ENCODE peak calls at places on chromosomes 11 and 22, in eight cellular contexts. One of them, this sample, is unnamed.

GRCh38 chr11:61587951-61588695 is 7.2 kb upstream of the SYT7 start:
- DNase-seq in HCT116: peak
- DNase-seq in AG04450: no peak
- DNase-seq in heart right ventricle: peak
- DNase-seq in thoracic aorta: no peak
- DNase-seq in psoas muscle: peak
- DNase-seq in GM23338: peak
- DNase-seq in OCI-LY7: peak
- DNase-seq in this sample: peak

GRCh38 chr11:62245271-62245753 is 3.3 kb downstream of the SCGB1D2 start:
- DNase-seq in AG04450: no peak
- DNase-seq in GM23338: peak
- DNase-seq in heart right ventricle: no peak
- DNase-seq in thoracic aorta: no peak
- DNase-seq in psoas muscle: no peak
- DNase-seq in OCI-LY7: peak
- DNase-seq in HCT116: no peak
- DNase-seq in this sample: no peak

GRCh38 chr11:120523196-120523595 is 11.6 kb downstream of the GRIK4 start:
- DNase-seq in thoracic aorta: no peak
- DNase-seq in heart right ventricle: no peak
- DNase-seq in OCI-LY7: no peak
- DNase-seq in HCT116: no peak
- DNase-seq in psoas muscle: no peak
- DNase-seq in GM23338: peak
- DNase-seq in AG04450: no peak
- DNase-seq in this sample: no peak

GRCh38 chr11:116096596-116096995 is 592.4 kb upstream of the CADM1 start:
- DNase-seq in heart right ventricle: no peak
- DNase-seq in OCI-LY7: no peak
- DNase-seq in thoracic aorta: no peak
- DNase-seq in GM23338: no peak
- DNase-seq in AG04450: no peak
- DNase-seq in HCT116: no peak
- DNase-seq in psoas muscle: no peak
- DNase-seq in this sample: no peak

GRCh38 chr11:75182652-75183051 is 31.7 kb downstream of the SLCO2B1 start:
- DNase-seq in GM23338: no peak
- DNase-seq in psoas muscle: no peak
- DNase-seq in OCI-LY7: no peak
- DNase-seq in HCT116: no peak
- DNase-seq in heart right ventricle: no peak
- DNase-seq in thoracic aorta: no peak
- DNase-seq in AG04450: no peak
- DNase-seq in this sample: no peak

GRCh38 chr11:46385169-46386004 is 3.9 kb downstream of the MDK start:
- DNase-seq in heart right ventricle: no peak
- DNase-seq in HCT116: no peak
- DNase-seq in thoracic aorta: no peak
- DNase-seq in OCI-LY7: no peak
- DNase-seq in AG04450: no peak
- DNase-seq in GM23338: no peak
- DNase-seq in psoas muscle: no peak
- DNase-seq in this sample: no peak

GRCh38 chr22:37090920-37091688 is 18.4 kb downstream of the TMPRSS6 start:
- DNase-seq in thoracic aorta: no peak
- DNase-seq in OCI-LY7: no peak
- DNase-seq in HCT116: no peak
- DNase-seq in AG04450: no peak
- DNase-seq in heart right ventricle: no peak
- DNase-seq in GM23338: no peak
- DNase-seq in psoas muscle: no peak
- DNase-seq in this sample: no peak

GRCh38 chr11:22510741-22511140 is 114.9 kb downstream of the FANCF start:
- DNase-seq in OCI-LY7: no peak
- DNase-seq in thoracic aorta: no peak
- DNase-seq in heart right ventricle: no peak
- DNase-seq in AG04450: no peak
- DNase-seq in psoas muscle: no peak
- DNase-seq in GM23338: no peak
- DNase-seq in HCT116: no peak
- DNase-seq in this sample: no peak

GRCh38 chr22:38112361-38112760 is 1.9 kb upstream of the BAIAP2L2 start:
- DNase-seq in psoas muscle: no peak
- DNase-seq in HCT116: no peak
- DNase-seq in OCI-LY7: no peak
- DNase-seq in heart right ventricle: no peak
- DNase-seq in GM23338: no peak
- DNase-seq in thoracic aorta: no peak
- DNase-seq in AG04450: no peak
- DNase-seq in this sample: no peak

GRCh38 chr22:17285661-17286060 is 66.4 kb upstream of the ADA2 start:
- DNase-seq in OCI-LY7: no peak
- DNase-seq in AG04450: no peak
- DNase-seq in GM23338: no peak
- DNase-seq in psoas muscle: no peak
- DNase-seq in HCT116: no peak
- DNase-seq in thoracic aorta: no peak
- DNase-seq in heart right ventricle: no peak
- DNase-seq in this sample: no peak

GRCh38 chr22:41535244-41535643 is 9.0 kb downstream of the POLR3H start:
- DNase-seq in thoracic aorta: no peak
- DNase-seq in HCT116: no peak
- DNase-seq in psoas muscle: no peak
- DNase-seq in heart right ventricle: no peak
- DNase-seq in OCI-LY7: no peak
- DNase-seq in AG04450: no peak
- DNase-seq in GM23338: peak
- DNase-seq in this sample: no peak

GRCh38 chr22:44572414-44573207 is 74.6 kb upstream of the RTL6 start:
- DNase-seq in thoracic aorta: no peak
- DNase-seq in psoas muscle: peak
- DNase-seq in HCT116: no peak
- DNase-seq in OCI-LY7: no peak
- DNase-seq in heart right ventricle: no peak
- DNase-seq in GM23338: no peak
- DNase-seq in AG04450: no peak
- DNase-seq in this sample: peak

GRCh38 chr22:39348909-39349505 is 784 bp upstream of the SYNGR1 start:
- DNase-seq in OCI-LY7: no peak
- DNase-seq in thoracic aorta: no peak
- DNase-seq in psoas muscle: no peak
- DNase-seq in GM23338: no peak
- DNase-seq in AG04450: no peak
- DNase-seq in HCT116: no peak
- DNase-seq in heart right ventricle: peak
- DNase-seq in this sample: peak

GRCh38 chr22:42548597-42549328 is 5.0 kb upstream of the SERHL2 start:
- DNase-seq in OCI-LY7: no peak
- DNase-seq in heart right ventricle: no peak
- DNase-seq in GM23338: peak
- DNase-seq in AG04450: no peak
- DNase-seq in HCT116: no peak
- DNase-seq in psoas muscle: no peak
- DNase-seq in thoracic aorta: no peak
- DNase-seq in this sample: no peak

GRCh38 chr11:18633256-18634139 is 644 bp downstream of the SPTY2D1 start:
- DNase-seq in OCI-LY7: peak
- DNase-seq in thoracic aorta: no peak
- DNase-seq in psoas muscle: no peak
- DNase-seq in AG04450: no peak
- DNase-seq in HCT116: no peak
- DNase-seq in GM23338: peak
- DNase-seq in heart right ventricle: peak
- DNase-seq in this sample: no peak

GRCh38 chr11:31340903-31341572 is 28.5 kb downstream of the DCDC1 start:
- DNase-seq in GM23338: peak
- DNase-seq in HCT116: peak
- DNase-seq in AG04450: no peak
- DNase-seq in heart right ventricle: no peak
- DNase-seq in thoracic aorta: no peak
- DNase-seq in psoas muscle: no peak
- DNase-seq in OCI-LY7: peak
- DNase-seq in this sample: no peak

GRCh38 chr22:42976534-42976933 is 38.4 kb downstream of the PACSIN2 start:
- DNase-seq in OCI-LY7: no peak
- DNase-seq in GM23338: no peak
- DNase-seq in HCT116: no peak
- DNase-seq in psoas muscle: no peak
- DNase-seq in thoracic aorta: no peak
- DNase-seq in heart right ventricle: no peak
- DNase-seq in AG04450: no peak
- DNase-seq in this sample: no peak

GRCh38 chr22:50189184-50189848 is 3.6 kb downstream of the TRABD start:
- DNase-seq in AG04450: no peak
- DNase-seq in HCT116: no peak
- DNase-seq in heart right ventricle: no peak
- DNase-seq in OCI-LY7: peak
- DNase-seq in thoracic aorta: no peak
- DNase-seq in GM23338: no peak
- DNase-seq in psoas muscle: peak
- DNase-seq in this sample: no peak

GRCh38 chr11:87259731-87260130 is 222.0 kb downstream of the TMEM135 start:
- DNase-seq in thoracic aorta: no peak
- DNase-seq in psoas muscle: no peak
- DNase-seq in OCI-LY7: no peak
- DNase-seq in heart right ventricle: no peak
- DNase-seq in HCT116: no peak
- DNase-seq in AG04450: no peak
- DNase-seq in GM23338: no peak
- DNase-seq in this sample: no peak

GRCh38 chr11:30282289-30282631 is 40.6 kb upstream of the ARL14EP start:
- DNase-seq in psoas muscle: no peak
- DNase-seq in thoracic aorta: no peak
- DNase-seq in OCI-LY7: peak
- DNase-seq in HCT116: no peak
- DNase-seq in heart right ventricle: no peak
- DNase-seq in AG04450: no peak
- DNase-seq in GM23338: peak
- DNase-seq in this sample: no peak

DNA sequence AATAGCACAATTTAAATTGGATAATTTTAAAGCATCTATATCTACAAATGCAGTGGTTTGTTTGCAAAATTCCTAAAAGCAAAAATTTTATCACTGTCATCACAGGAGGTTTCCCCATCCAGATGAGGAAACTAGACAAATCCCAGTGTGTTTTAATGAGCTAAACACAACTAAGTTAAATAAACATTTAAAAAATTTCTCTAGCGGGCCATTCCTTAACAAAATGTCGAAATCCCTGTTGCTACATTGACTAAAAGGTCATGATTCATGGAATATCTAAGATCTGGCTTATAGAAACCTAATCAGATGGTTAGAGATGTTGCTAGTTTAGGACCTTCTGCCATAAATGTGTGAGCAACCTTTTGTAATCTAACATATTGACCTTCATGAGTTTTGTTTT is 107.3 kb upstream of the BDNF start:
- DNase-seq in HCT116: no peak
- DNase-seq in AG04450: peak
- DNase-seq in heart right ventricle: no peak
- DNase-seq in psoas muscle: no peak
- DNase-seq in thoracic aorta: no peak
- DNase-seq in GM23338: no peak
- DNase-seq in OCI-LY7: no peak
- DNase-seq in this sample: no peak
- TF ChIP-seq CTCF in HCT116: no peak
- TF ChIP-seq CTCF in AG04450: no peak
- TF ChIP-seq CTCF in heart right ventricle: no peak
- TF ChIP-seq CTCF in psoas muscle: no peak
- TF ChIP-seq CTCF in thoracic aorta: no peak
- TF ChIP-seq CTCF in GM23338: no peak
- TF ChIP-seq CTCF in OCI-LY7: no peak
- TF ChIP-seq CTCF in this sample: no peak

DNA sequence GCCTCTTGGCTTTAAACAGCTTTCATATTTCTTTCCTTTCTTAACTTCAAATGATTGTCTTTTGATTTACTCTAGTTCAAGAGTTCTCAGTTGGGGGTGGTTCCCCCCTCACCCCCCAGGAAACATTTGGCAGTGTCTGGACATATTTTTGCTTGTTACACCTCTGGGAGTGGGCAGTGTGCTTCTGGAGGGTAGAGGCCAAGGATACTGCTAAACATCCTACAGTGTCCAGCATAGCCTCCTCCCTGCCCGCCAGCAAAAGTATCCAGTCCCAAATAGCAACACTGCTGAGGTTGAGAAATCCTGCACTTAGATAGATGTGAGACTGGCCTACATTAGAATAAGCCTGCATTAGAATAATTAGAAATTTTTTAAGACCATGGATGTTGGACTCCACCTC is 3.2 kb downstream of the PPP6R3 start:
- DNase-seq in HCT116: no peak
- DNase-seq in psoas muscle: no peak
- DNase-seq in GM23338: no peak
- DNase-seq in AG04450: no peak
- DNase-seq in heart right ventricle: no peak
- DNase-seq in OCI-LY7: no peak
- DNase-seq in thoracic aorta: no peak
- DNase-seq in this sample: no peak
- H3K4me3 ChIP-seq in HCT116: no peak
- H3K4me3 ChIP-seq in psoas muscle: peak
- H3K4me3 ChIP-seq in GM23338: peak
- H3K4me3 ChIP-seq in AG04450: no peak
- H3K4me3 ChIP-seq in heart right ventricle: peak
- H3K4me3 ChIP-seq in OCI-LY7: peak
- H3K4me3 ChIP-seq in thoracic aorta: peak
- H3K4me3 ChIP-seq in this sample: peak

DNA sequence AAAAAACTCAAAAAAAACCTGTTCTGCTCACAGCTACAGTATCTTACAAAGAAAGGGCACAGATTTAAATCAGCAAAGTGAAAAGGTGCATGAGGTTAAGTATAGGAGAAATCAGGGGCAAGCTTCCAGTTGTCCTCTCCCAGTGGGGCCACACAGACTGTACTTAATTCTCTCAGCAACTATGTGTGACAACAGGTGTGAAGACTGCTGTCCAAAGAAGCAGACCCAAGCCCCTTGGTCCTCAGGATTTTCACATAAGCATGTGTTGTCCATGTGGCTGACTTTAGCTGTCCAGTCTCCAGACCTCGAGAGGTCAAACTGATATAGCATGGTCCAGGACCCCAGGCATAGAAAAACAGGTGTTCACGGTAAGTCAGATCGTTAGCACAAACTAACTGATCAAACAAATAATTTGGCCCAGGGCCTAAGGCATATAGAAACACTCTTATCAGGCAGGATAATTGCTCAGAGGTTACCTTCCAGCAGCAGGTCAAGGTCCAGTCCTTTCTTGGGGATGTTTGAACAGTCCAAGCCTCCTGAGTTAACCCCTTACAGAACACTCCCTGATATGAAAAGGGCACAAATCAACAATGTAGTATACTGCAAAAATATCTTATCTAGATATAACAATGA is 21.1 kb upstream of the CSTF3 start:
- DNase-seq in GM23338: no peak
- DNase-seq in OCI-LY7: no peak
- DNase-seq in heart right ventricle: no peak
- DNase-seq in psoas muscle: no peak
- DNase-seq in AG04450: no peak
- DNase-seq in HCT116: no peak
- DNase-seq in thoracic aorta: no peak
- DNase-seq in this sample: no peak
- H3K27ac ChIP-seq in GM23338: no peak
- H3K27ac ChIP-seq in OCI-LY7: no peak
- H3K27ac ChIP-seq in heart right ventricle: no peak
- H3K27ac ChIP-seq in psoas muscle: no peak
- H3K27ac ChIP-seq in AG04450: no peak
- H3K27ac ChIP-seq in HCT116: no peak
- H3K27ac ChIP-seq in thoracic aorta: no peak
- H3K27ac ChIP-seq in this sample: no peak

GRCh38 chr11:84398017-84398626 is 1112.0 kb upstream of the CCDC90B start:
- DNase-seq in OCI-LY7: peak
- DNase-seq in AG04450: no peak
- DNase-seq in GM23338: peak
- DNase-seq in HCT116: no peak
- DNase-seq in thoracic aorta: no peak
- DNase-seq in heart right ventricle: no peak
- DNase-seq in psoas muscle: no peak
- DNase-seq in this sample: no peak
- TF ChIP-seq CTCF in OCI-LY7: peak
- TF ChIP-seq CTCF in AG04450: peak
- TF ChIP-seq CTCF in GM23338: peak
- TF ChIP-seq CTCF in HCT116: no peak
- TF ChIP-seq CTCF in thoracic aorta: no peak
- TF ChIP-seq CTCF in heart right ventricle: no peak
- TF ChIP-seq CTCF in psoas muscle: no peak
- TF ChIP-seq CTCF in this sample: peak